ENCODE peak calls at places on chromosomes 12 and 14, in ten cellular contexts. F is AG04449; M is H9; P is tibial artery; Z is nephron progenitor cell; S is NB4; V is coronary artery; K is AG10803; C is ovary; L is CD8-positive, alpha-beta T cell. Q is an unnamed sample.

GRCh38 chr14:60482743-60483142 is 3.1 kb downstream of the C14orf39 start:
- DNase-seq in F (no peak), M (no peak), P (no peak), Z (no peak), S (peak), V (no peak), K (no peak), C (no peak), L (no peak), Q (no peak)

GRCh38 chr12:28340261-28340660 is 150.0 kb downstream of the CCDC91 start:
- DNase-seq in F (no peak), M (no peak), P (no peak), Z (no peak), S (no peak), V (no peak), K (no peak), C (no peak), L (no peak), Q (no peak)

GRCh38 chr14:68857671-68858070 is 64.8 kb upstream of the ZFP36L1 start:
- DNase-seq in F (no peak), M (no peak), P (no peak), Z (no peak), S (no peak), V (no peak), K (no peak), C (no peak), L (no peak), Q (no peak)

GRCh38 chr12:94266796-94267529 is 118.6 kb downstream of the PLXNC1 start:
- DNase-seq in F (peak), M (no peak), P (no peak), Z (no peak), S (peak), V (no peak), K (peak), C (no peak), L (no peak), Q (no peak)

GRCh38 chr12:71942259-71942658 is 3.6 kb downstream of the TPH2 start:
- DNase-seq in F (no peak), M (no peak), P (no peak), Z (no peak), S (no peak), V (no peak), K (no peak), C (no peak), L (no peak), Q (no peak)

GRCh38 chr12:90677055-90677454 is 277.9 kb downstream of the CCER1 start:
- DNase-seq in F (no peak), M (no peak), P (no peak), Z (no peak), S (no peak), V (no peak), K (no peak), C (no peak), L (no peak), Q (no peak)

GRCh38 chr14:89907655-89908054 is 46.9 kb downstream of the EFCAB11 start:
- DNase-seq in F (no peak), M (no peak), P (no peak), Z (no peak), S (no peak), V (no peak), K (no peak), C (no peak), L (no peak), Q (no peak)

GRCh38 chr14:38528582-38528981 is 272.7 kb upstream of the CLEC14A start:
- DNase-seq in F (no peak), M (no peak), P (no peak), Z (no peak), S (no peak), V (no peak), K (no peak), C (no peak), L (no peak), Q (no peak)

GRCh38 chr12:49282302-49282701 is 12.6 kb upstream of the PRPH start:
- DNase-seq in F (no peak), M (no peak), P (no peak), Z (no peak), S (no peak), V (no peak), K (no peak), C (no peak), L (no peak), Q (no peak)

GRCh38 chr12:2957816-2958431 is 1.3 kb upstream of the TEAD4 start:
- DNase-seq in F (no peak), M (no peak), P (no peak), Z (no peak), S (no peak), V (no peak), K (no peak), C (no peak), L (no peak), Q (no peak)

GRCh38 chr14:52923902-52924575 is 26.8 kb downstream of the FERMT2 start:
- DNase-seq in F (no peak), M (peak), P (no peak), Z (no peak), S (no peak), V (no peak), K (no peak), C (no peak), L (no peak), Q (no peak)

GRCh38 chr12:98154850-98155249 is 360.5 kb upstream of the TMPO start:
- DNase-seq in F (no peak), M (peak), P (no peak), Z (peak), S (peak), V (no peak), K (no peak), C (no peak), L (no peak), Q (no peak)

GRCh38 chr14:51533877-51534553 is 117.7 kb upstream of the FRMD6 start:
- DNase-seq in F (no peak), M (no peak), P (no peak), Z (no peak), S (no peak), V (no peak), K (no peak), C (no peak), L (no peak), Q (no peak)

GRCh38 chr12:16756833-16757552 is 151.0 kb upstream of the LMO3 start:
- DNase-seq in F (no peak), M (no peak), P (no peak), Z (no peak), S (no peak), V (no peak), K (no peak), C (no peak), L (no peak), Q (no peak)

GRCh38 chr14:76115010-76115422 is 36.7 kb upstream of the GPATCH2L start:
- DNase-seq in F (no peak), M (peak), P (no peak), Z (no peak), S (peak), V (no peak), K (no peak), C (no peak), L (no peak), Q (no peak)
- TF ChIP-seq CTCF in F (no peak), M (peak), P (no peak), Z (no peak), S (no peak), V (no peak), K (peak), C (no peak), L (no peak), Q (no peak)

GRCh38 chr12:62123721-62124203 is 136.4 kb upstream of the USP15 start:
- DNase-seq in F (peak), M (peak), P (peak), Z (peak), S (peak), V (no peak), K (peak), C (peak), L (peak), Q (no peak)
- TF ChIP-seq CTCF in F (peak), M (peak), P (peak), Z (peak), S (peak), V (peak), K (peak), C (peak), L (peak), Q (peak)

GRCh38 chr12:14937689-14938088 is 648 bp downstream of the ERP27 start:
- DNase-seq in F (no peak), M (peak), P (no peak), Z (no peak), S (no peak), V (no peak), K (no peak), C (no peak), L (no peak), Q (no peak)
- TF ChIP-seq CTCF in F (no peak), M (peak), P (no peak), Z (no peak), S (peak), V (no peak), K (no peak), C (no peak), L (peak), Q (peak)

GRCh38 chr14:58398495-58398894 is 2.8 kb downstream of the TOMM20L start:
- DNase-seq in F (no peak), M (no peak), P (no peak), Z (no peak), S (no peak), V (no peak), K (no peak), C (no peak), L (no peak), Q (no peak)

GRCh38 chr14:58395815-58396626 is at the start of gene TOMM20L:
- DNase-seq in F (no peak), M (peak), P (peak), Z (peak), S (peak), V (peak), K (peak), C (peak), L (peak), Q (peak)

GRCh38 chr14:58398895-58399294 is 3.2 kb downstream of the TOMM20L start:
- DNase-seq in F (no peak), M (no peak), P (no peak), Z (no peak), S (no peak), V (no peak), K (no peak), C (no peak), L (no peak), Q (no peak)

GRCh38 chr14:58401587-58401986 is 5.9 kb downstream of the TOMM20L start:
- DNase-seq in F (no peak), M (no peak), P (no peak), Z (no peak), S (peak), V (no peak), K (no peak), C (no peak), L (no peak), Q (no peak)
- TF ChIP-seq CTCF in F (no peak), M (peak), P (no peak), Z (no peak), S (no peak), V (no peak), K (no peak), C (no peak), L (no peak), Q (no peak)

GRCh38 chr12:57521475-57522018 is 1.1 kb upstream of the MBD6 start:
- DNase-seq in F (no peak), M (peak), P (peak), Z (peak), S (no peak), V (peak), K (peak), C (peak), L (peak), Q (no peak)
- TF ChIP-seq CTCF in F (peak), M (no peak), P (no peak), Z (no peak), S (no peak), V (no peak), K (no peak), C (no peak), L (no peak), Q (no peak)

DNA sequence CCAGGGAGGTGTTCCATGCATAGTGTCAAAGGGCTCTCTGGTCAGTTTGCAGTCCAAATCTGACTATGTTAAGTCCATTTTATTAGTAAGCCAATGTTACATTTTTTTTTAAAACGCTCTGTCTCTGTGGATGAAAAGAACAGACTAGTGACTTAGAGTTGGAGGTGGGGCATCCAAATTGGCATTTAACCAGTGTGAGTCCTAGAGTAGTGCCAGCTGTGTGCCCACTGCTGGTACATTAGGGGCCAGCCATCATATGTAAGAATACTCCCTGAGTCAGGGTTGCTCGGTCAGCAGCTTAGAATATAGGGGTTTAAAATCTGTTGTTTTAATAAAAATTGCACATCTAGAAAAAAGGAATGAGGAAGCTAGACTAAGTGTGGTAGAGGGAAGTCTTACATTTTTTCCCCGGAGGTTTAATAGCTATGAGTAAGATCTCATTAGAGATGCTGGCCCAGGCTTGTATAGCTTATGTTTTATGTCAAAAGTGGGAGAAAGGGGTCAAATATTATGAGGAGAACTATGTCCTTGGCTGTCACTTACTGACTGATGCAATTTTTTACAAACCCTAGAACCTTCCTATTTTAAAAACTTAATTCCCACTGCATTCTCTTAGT is 86.9 kb downstream of the TESC start:
- DNase-seq in F (peak), M (no peak), P (no peak), Z (no peak), S (peak), V (no peak), K (peak), C (no peak), L (no peak), Q (no peak)
- TF ChIP-seq CTCF in F (no peak), M (no peak), P (no peak), Z (no peak), S (no peak), V (no peak), K (no peak), C (no peak), L (no peak), Q (no peak)

GRCh38 chr14:88868558-88869159 is 44.2 kb downstream of the TTC8 start:
- DNase-seq in F (no peak), M (no peak), P (no peak), Z (no peak), S (peak), V (no peak), K (peak), C (no peak), L (no peak), Q (no peak)
- TF ChIP-seq CTCF in F (peak), M (peak), P (peak), Z (peak), S (no peak), V (peak), K (peak), C (peak), L (peak), Q (no peak)

GRCh38 chr12:132247718-132248438 is 81.5 kb downstream of the GALNT9 start:
- DNase-seq in F (no peak), M (no peak), P (no peak), Z (no peak), S (no peak), V (no peak), K (no peak), C (no peak), L (no peak), Q (peak)
- TF ChIP-seq CTCF in F (no peak), M (no peak), P (no peak), Z (no peak), S (no peak), V (no peak), K (no peak), C (no peak), L (no peak), Q (no peak)